ENCODE peak calls at places on chromosomes 13 and 19, in five cellular contexts. Y is neural progenitor cell; Q is stimulated activated CD4-positive, alpha-beta T cell treated with anti-CD3 and anti-CD28 coated beads, Interleukin-4, amount 100 ng/mL, for 1 hour; K is T-helper 1 cell; T is fibroblast of the aortic adventitia. A is an unnamed sample.

GRCh38 chr19:55015126-55015525 is 22.9 kb downstream of the GP6 start:
- DNase-seq in Q (no peak), T (no peak), K (no peak), Y (peak), A (no peak)

GRCh38 chr13:114022309-114022669 is 48.4 kb upstream of the C13orf46 start:
- DNase-seq in Q (no peak), T (no peak), K (no peak), Y (no peak), A (no peak)

GRCh38 chr19:772730-773436 is 22.0 kb downstream of the MISP start:
- DNase-seq in Q (no peak), T (no peak), K (no peak), Y (peak), A (no peak)

GRCh38 chr13:43077906-43078305 is 54.5 kb downstream of the DNAJC15 start:
- DNase-seq in T (no peak), K (no peak), Y (peak), Q (no peak), A (no peak)

GRCh38 chr13:57739791-57740190 is 108.2 kb downstream of the PCDH17 start:
- DNase-seq in Y (no peak), K (no peak), Q (no peak), T (no peak), A (no peak)

GRCh38 chr19:15936950-15937349 is 2.6 kb upstream of the CYP4F11 start:
- DNase-seq in K (no peak), Y (no peak), T (no peak), Q (no peak), A (no peak)

GRCh38 chr13:98918771-98919170 is 59.1 kb downstream of the DOCK9 start:
- DNase-seq in T (no peak), K (no peak), Q (no peak), Y (no peak), A (no peak)

GRCh38 chr19:39327990-39328705 is 7.5 kb upstream of the LRFN1 start:
- DNase-seq in Q (peak), Y (peak), K (peak), T (peak), A (peak)

GRCh38 chr19:3275068-3275582 is 50.7 kb downstream of the CELF5 start:
- DNase-seq in Y (peak), T (no peak), K (no peak), Q (peak), A (no peak)

GRCh38 chr19:46147791-46148288 is at the start of gene IGFL2:
- DNase-seq in Q (no peak), T (peak), Y (no peak), K (no peak), A (no peak)

GRCh38 chr13:65787087-65787486 is 1443.0 kb downstream of the PCDH9 start:
- DNase-seq in Q (no peak), T (peak), Y (no peak), K (no peak), A (no peak)

GRCh38 chr13:32264407-32264806 is 50.8 kb downstream of the ZAR1L start:
- DNase-seq in T (peak), Q (no peak), Y (no peak), K (no peak), A (no peak)

GRCh38 chr19:33438016-33438671 is 64.6 kb downstream of the CEBPG start:
- DNase-seq in K (no peak), Y (no peak), Q (no peak), T (peak), A (peak)

GRCh38 chr13:98976941-98977340 is 923 bp downstream of the DOCK9 start:
- DNase-seq in K (no peak), T (peak), Q (no peak), Y (no peak), A (peak)

GRCh38 chr13:77388944-77389616 is 62.2 kb upstream of the MYCBP2 start:
- DNase-seq in Q (no peak), Y (no peak), K (no peak), T (no peak), A (no peak)

GRCh38 chr13:39047560-39047959 is 9.3 kb downstream of the NHLRC3 start:
- DNase-seq in Q (no peak), Y (peak), K (no peak), T (no peak), A (peak)

GRCh38 chr13:110137677-110138008 is 169.3 kb downstream of the COL4A1 start:
- DNase-seq in Y (peak), K (no peak), Q (no peak), T (peak), A (peak)

GRCh38 chr13:31172535-31172934 is 10.8 kb upstream of the HSPH1 start:
- DNase-seq in Y (no peak), K (no peak), T (peak), Q (no peak), A (no peak)

GRCh38 chr19:49554701-49555181 is 25.6 kb downstream of the NOSIP start:
- DNase-seq in Q (peak), Y (no peak), T (no peak), K (no peak), A (no peak)

GRCh38 chr13:44819762-44820161 is 169.5 kb downstream of the NUFIP1 start:
- DNase-seq in T (no peak), Q (no peak), Y (no peak), K (no peak), A (no peak)

GRCh38 chr13:41956272-41956671 is 4.6 kb downstream of the VWA8 start:
- DNase-seq in Y (no peak), Q (no peak), K (no peak), T (no peak), A (no peak)

GRCh38 chr13:88919970-88920628 is 1248.9 kb downstream of the SLITRK5 start:
- DNase-seq in Y (no peak), K (no peak), T (no peak), Q (peak), A (no peak)

GRCh38 chr13:109569938-109570711 is 216.3 kb downstream of the IRS2 start:
- DNase-seq in T (no peak), Y (no peak), K (no peak), Q (peak), A (peak)

GRCh38 chr13:106678646-106679045 is 110.7 kb upstream of the ARGLU1 start:
- DNase-seq in Y (no peak), T (no peak), K (no peak), Q (no peak), A (no peak)

GRCh38 chr19:28489126-28489660 is 723.8 kb downstream of the UQCRFS1 start:
- DNase-seq in T (no peak), Y (peak), K (no peak), Q (no peak), A (no peak)

GRCh38 chr13:93290503-93290902 is 63.9 kb downstream of the GPC6 start:
- DNase-seq in T (peak), Y (no peak), K (no peak), Q (no peak), A (no peak)

GRCh38 chr13:59846845-59847620 is 316.7 kb downstream of the DIAPH3 start:
- DNase-seq in T (no peak), Y (peak), Q (no peak), K (no peak), A (no peak)

GRCh38 chr19:42111811-42112210 is 20.4 kb downstream of the POU2F2 start:
- DNase-seq in T (peak), Q (no peak), Y (no peak), K (no peak), A (no peak)

GRCh38 chr19:43594710-43595604 is 977 bp downstream of the IRGQ start:
- DNase-seq in T (peak), K (peak), Q (peak), Y (peak), A (no peak)